ENCODE peak calls at places on chromosomes 7 and 10, in four cellular contexts. U is A172; C is CD8-positive, alpha-beta memory T cell; T is iris pigment epithelial cell. Z is an unnamed sample.

GRCh38 chr7:665251-665650 is 61.2 kb upstream of the DNAAF5 start:
- DNase-seq in U (no peak), C (peak), T (peak), Z (no peak)

GRCh38 chr10:79361721-79362397 is 14.6 kb downstream of the PPIF start:
- DNase-seq in U (no peak), C (no peak), T (peak), Z (no peak)

GRCh38 chr10:96988421-96988820 is 156.3 kb downstream of the LCOR start:
- DNase-seq in U (no peak), C (no peak), T (no peak), Z (no peak)

GRCh38 chr10:43692051-43692825 is 43.6 kb upstream of the ZNF32 start:
- DNase-seq in U (no peak), C (no peak), T (peak), Z (no peak)

GRCh38 chr10:78600740-78601139 is 468.0 kb upstream of the ZMIZ1 start:
- DNase-seq in U (no peak), C (no peak), T (no peak), Z (peak)

GRCh38 chr10:114195079-114195478 is 15.9 kb downstream of the TDRD1 start:
- DNase-seq in U (peak), C (no peak), T (no peak), Z (peak)

GRCh38 chr7:28686418-28686800 is 271.7 kb downstream of the TRIL start:
- DNase-seq in U (peak), C (no peak), T (peak), Z (peak)

GRCh38 chr10:28578454-28578853 is 45.5 kb downstream of the WAC start:
- DNase-seq in U (no peak), C (no peak), T (no peak), Z (no peak)

GRCh38 chr7:128948312-128948973 is 10.7 kb downstream of the IRF5 start:
- DNase-seq in U (no peak), C (no peak), T (no peak), Z (no peak)

GRCh38 chr7:131010714-131011436 is 276.9 kb upstream of the KLF14 start:
- DNase-seq in U (no peak), C (no peak), T (peak), Z (peak)

GRCh38 chr7:115299379-115300038 is 377.6 kb downstream of the MDFIC start:
- DNase-seq in U (no peak), C (no peak), T (no peak), Z (no peak)

GRCh38 chr10:2929457-2929856 is 137.9 kb upstream of the PFKP start:
- DNase-seq in U (no peak), C (no peak), T (no peak), Z (no peak)

GRCh38 chr7:153084283-153084682 is 324.7 kb downstream of the ACTR3B start:
- DNase-seq in U (no peak), C (no peak), T (no peak), Z (no peak)

GRCh38 chr7:27442446-27442845 is 199.8 kb downstream of the EVX1 start:
- DNase-seq in U (peak), C (no peak), T (peak), Z (peak)

GRCh38 chr10:110141747-110142625 is 65.4 kb upstream of the MXI1 start:
- DNase-seq in U (no peak), C (no peak), T (no peak), Z (no peak)

GRCh38 chr7:121761399-121761798 is 111.6 kb upstream of the PTPRZ1 start:
- DNase-seq in U (peak), C (no peak), T (no peak), Z (peak)

GRCh38 chr10:73758704-73759511 is 14.7 kb downstream of the SEC24C start:
- DNase-seq in U (no peak), C (peak), T (no peak), Z (no peak)

GRCh38 chr10:99560277-99561126 is 27.8 kb downstream of the NKX2-3 start:
- DNase-seq in U (peak), C (peak), T (peak), Z (peak)

GRCh38 chr10:114479307-114479706 is 75.0 kb upstream of the AFAP1L2 start:
- DNase-seq in U (peak), C (no peak), T (no peak), Z (no peak)

GRCh38 chr7:116540743-116541142 is 15.9 kb downstream of the CAV1 start:
- DNase-seq in U (no peak), C (no peak), T (no peak), Z (peak)

GRCh38 chr10:44965651-44966097 is 6.1 kb downstream of the RASSF4 start:
- DNase-seq in U (no peak), C (no peak), T (no peak), Z (no peak)

GRCh38 chr10:31419394-31420063 is 100.5 kb downstream of the ZEB1 start:
- DNase-seq in U (peak), C (no peak), T (peak), Z (peak)

GRCh38 chr7:51124321-51124720 is 192.3 kb downstream of the COBL start:
- DNase-seq in U (no peak), C (no peak), T (no peak), Z (no peak)

GRCh38 chr7:44050121-44050914 is 5.8 kb downstream of the DBNL start:
- DNase-seq in U (no peak), C (no peak), T (no peak), Z (no peak)

GRCh38 chr10:7171825-7172224 is 239.0 kb downstream of the SFMBT2 start:
- DNase-seq in U (no peak), C (no peak), T (no peak), Z (no peak)

GRCh38 chr7:23299770-23300300 is 696 bp downstream of the MALSU1 start:
- DNase-seq in U (no peak), C (no peak), T (peak), Z (no peak)

GRCh38 chr7:150580615-150580986 is 13.4 kb downstream of the GIMAP4 start:
- DNase-seq in U (no peak), C (no peak), T (no peak), Z (no peak)

GRCh38 chr10:113056468-113057021 is 106.5 kb downstream of the TCF7L2 start:
- DNase-seq in U (peak), C (no peak), T (peak), Z (no peak)

GRCh38 chr7:130274983-130275649 is 8.5 kb downstream of the CPA2 start:
- DNase-seq in U (no peak), C (no peak), T (no peak), Z (no peak)

GRCh38 chr7:77157446-77157845 is 35.0 kb downstream of the CCDC146 start:
- DNase-seq in U (peak), C (no peak), T (no peak), Z (peak)

GRCh38 chr10:22623624-22624263 is 90.6 kb downstream of the PIP4K2A start:
- DNase-seq in U (no peak), C (no peak), T (peak), Z (no peak)

GRCh38 chr7:5370454-5371353 is 52.9 kb downstream of the TNRC18 start:
- DNase-seq in U (no peak), C (no peak), T (no peak), Z (no peak)

GRCh38 chr7:158416283-158416933 is 171.2 kb downstream of the PTPRN2 start:
- DNase-seq in U (no peak), C (no peak), T (no peak), Z (no peak)

GRCh38 chr7:156640949-156641485 is 443 bp downstream of the RNF32 start:
- DNase-seq in U (no peak), C (peak), T (peak), Z (peak)

GRCh38 chr7:5177060-5177459 is 13.0 kb upstream of the WIPI2 start:
- DNase-seq in U (peak), C (no peak), T (peak), Z (no peak)

GRCh38 chr10:86941991-86942421 is 15.4 kb downstream of the MMRN2 start:
- DNase-seq in U (no peak), C (no peak), T (no peak), Z (no peak)

GRCh38 chr10:119003572-119004289 is 25.8 kb upstream of the NANOS1 start:
- DNase-seq in U (no peak), C (no peak), T (no peak), Z (peak)

Z was measured in bronchial epithelial cell.